ENCODE peak calls at places on chromosomes 13 and 19, in eight cellular contexts. E is choroid plexus epithelial cell, B is mucosa of descending colon, Q is OCI-LY7, V is astrocyte of the spinal cord, I is trophoblast cell, U is lung, P is GM23248. K is an unnamed sample.

GRCh38 chr19:18435185-18435841 is 2.6 kb downstream of the ISYNA1 start:
- DNase-seq in V (no peak), U (no peak), Q (no peak), E (no peak), B (peak), P (peak), I (peak), K (no peak)

GRCh38 chr13:100088282-100088647 is 628 bp upstream of the PCCA start:
- DNase-seq in B (no peak), I (no peak), Q (no peak), E (peak), P (no peak), V (no peak), U (no peak), K (peak)

GRCh38 chr13:39374741-39375189 is 228.2 kb downstream of the LHFPL6 start:
- DNase-seq in P (no peak), U (no peak), B (no peak), I (peak), V (no peak), Q (no peak), E (no peak), K (no peak)

GRCh38 chr19:44718441-44719261 is 19.7 kb downstream of the CEACAM16 start:
- DNase-seq in P (no peak), E (no peak), Q (no peak), U (peak), B (peak), V (peak), I (no peak), K (peak)

GRCh38 chr13:44052843-44053607 is 173.3 kb downstream of the LACC1 start:
- DNase-seq in E (peak), U (peak), B (no peak), I (peak), V (peak), Q (no peak), P (peak), K (peak)

GRCh38 chr13:33676700-33677048 is 141.3 kb upstream of the RFC3 start:
- DNase-seq in P (peak), U (peak), I (peak), V (peak), Q (peak), E (peak), B (peak), K (no peak)

GRCh38 chr19:44112802-44113137 is 429 bp upstream of the ZNF225 start:
- DNase-seq in P (no peak), I (no peak), Q (peak), B (no peak), V (no peak), E (no peak), U (no peak), K (no peak)

GRCh38 chr13:79096099-79096498 is 310.0 kb downstream of the RBM26 start:
- DNase-seq in I (peak), P (no peak), E (no peak), B (no peak), Q (no peak), V (no peak), U (no peak), K (no peak)

GRCh38 chr13:75415720-75416119 is 66.2 kb downstream of the TBC1D4 start:
- DNase-seq in I (peak), E (peak), P (peak), U (no peak), B (no peak), Q (no peak), V (peak), K (no peak)

GRCh38 chr13:99269627-99270252 is 11.6 kb upstream of the GPR18 start:
- DNase-seq in I (peak), B (no peak), P (peak), E (peak), U (no peak), Q (peak), V (peak), K (peak)

GRCh38 chr13:72208112-72208645 is 341.2 kb upstream of the DACH1 start:
- DNase-seq in I (no peak), B (no peak), U (no peak), P (no peak), V (no peak), E (no peak), Q (no peak), K (no peak)

GRCh38 chr19:36014029-36014924 is at the start of gene ALKBH6:
- DNase-seq in U (peak), E (peak), B (peak), P (peak), Q (peak), V (peak), I (peak), K (peak)

GRCh38 chr19:42409477-42409876 is 17.7 kb downstream of the LIPE start:
- DNase-seq in U (no peak), P (no peak), B (no peak), E (no peak), Q (no peak), I (no peak), V (no peak), K (no peak)

GRCh38 chr13:50171585-50172282 is 156.5 kb downstream of the KCNRG start:
- DNase-seq in E (peak), U (no peak), Q (no peak), P (no peak), I (peak), B (no peak), V (no peak), K (no peak)

GRCh38 chr13:41621716-41622508 is 164.6 kb downstream of the RGCC start:
- DNase-seq in I (peak), Q (no peak), V (no peak), P (peak), E (peak), U (no peak), B (no peak), K (no peak)

GRCh38 chr13:84616864-84617263 is 734.6 kb upstream of the SLITRK1 start:
- DNase-seq in V (no peak), B (no peak), Q (no peak), E (no peak), I (no peak), U (no peak), P (no peak), K (no peak)

GRCh38 chr19:39237200-39238184 is 7.3 kb downstream of the IFNL3 start:
- DNase-seq in B (peak), U (peak), Q (peak), P (no peak), V (no peak), E (no peak), I (peak), K (no peak)

GRCh38 chr13:36059366-36059765 is 71.8 kb downstream of the DCLK1 start:
- DNase-seq in P (no peak), V (no peak), Q (no peak), B (no peak), I (no peak), U (no peak), E (no peak), K (no peak)

GRCh38 chr13:93794197-93794885 is 567.7 kb downstream of the GPC6 start:
- DNase-seq in U (no peak), V (peak), B (no peak), P (peak), E (no peak), I (no peak), Q (no peak), K (no peak)

GRCh38 chr19:40499320-40499719 is 32.5 kb downstream of the SPTBN4 start:
- DNase-seq in Q (no peak), E (no peak), P (no peak), I (no peak), B (no peak), V (no peak), U (no peak), K (no peak)

GRCh38 chr13:34941835-34942731 is at the start of gene NBEA:
- DNase-seq in V (peak), P (peak), E (peak), Q (peak), I (peak), B (peak), U (peak), K (peak)

GRCh38 chr13:34942732-34943674 is 933 bp downstream of the NBEA start:
- DNase-seq in E (no peak), U (no peak), V (no peak), B (peak), I (no peak), P (peak), Q (peak), K (peak)

GRCh38 chr13:34939771-34940170 is 2.3 kb upstream of the NBEA start:
- DNase-seq in V (no peak), I (no peak), Q (no peak), B (no peak), P (no peak), U (no peak), E (no peak), K (no peak)

GRCh38 chr13:34943675-34944634 is 1.9 kb downstream of the NBEA start:
- DNase-seq in E (no peak), U (no peak), B (no peak), I (no peak), Q (peak), V (no peak), P (no peak), K (no peak)

GRCh38 chr13:34941436-34941834 is 635 bp upstream of the NBEA start:
- DNase-seq in E (no peak), V (no peak), P (peak), B (no peak), Q (peak), I (no peak), U (no peak), K (no peak)
- H3K4me3 ChIP-seq in E (peak), V (peak), P (peak), B (no peak), Q (peak), I (no peak), U (peak), K (peak)

GRCh38 chr19:11111771-11112144 is 22.5 kb downstream of the LDLR start:
- DNase-seq in E (no peak), U (no peak), Q (no peak), P (no peak), B (no peak), V (no peak), I (no peak), K (no peak)

GRCh38 chr19:11115042-11115441 is 25.8 kb downstream of the LDLR start:
- DNase-seq in I (no peak), B (no peak), V (no peak), Q (no peak), P (no peak), U (no peak), E (no peak), K (no peak)

GRCh38 chr19:11113140-11113708 is 24.0 kb downstream of the LDLR start:
- DNase-seq in V (no peak), P (no peak), I (no peak), E (no peak), U (no peak), B (no peak), Q (no peak), K (no peak)

GRCh38 chr19:11116507-11116906 is 27.2 kb downstream of the LDLR start:
- DNase-seq in V (no peak), B (no peak), P (no peak), E (no peak), U (no peak), I (no peak), Q (no peak), K (no peak)

DNA sequence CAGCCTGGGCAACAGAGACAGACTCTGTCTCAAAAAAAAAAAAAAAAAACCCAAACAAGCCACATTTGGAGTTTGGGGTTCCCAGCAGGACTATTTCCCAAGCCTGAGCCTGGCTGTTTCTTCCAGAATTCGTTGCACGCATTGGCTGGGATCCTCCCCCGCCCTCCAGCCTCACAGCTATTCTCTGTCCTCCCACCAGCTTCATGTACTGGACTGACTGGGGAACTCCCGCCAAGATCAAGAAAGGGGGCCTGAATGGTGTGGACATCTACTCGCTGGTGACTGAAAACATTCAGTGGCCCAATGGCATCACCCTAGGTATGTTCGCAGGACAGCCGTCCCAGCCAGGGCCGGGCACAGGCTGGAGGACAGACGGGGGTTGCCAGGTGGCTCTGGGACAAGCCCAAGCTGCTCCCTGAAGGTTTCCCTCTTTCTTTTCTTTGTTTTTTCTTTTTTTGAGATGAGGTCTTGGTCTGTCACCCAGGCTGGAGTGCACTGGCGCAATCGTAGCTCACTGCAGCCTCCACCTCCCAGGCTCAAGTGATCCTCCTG is 26.7 kb downstream of the LDLR start:
- DNase-seq in I (no peak), P (no peak), E (no peak), B (no peak), V (no peak), U (no peak), Q (no peak), K (no peak)
- H3K4me3 ChIP-seq in I (no peak), P (no peak), E (no peak), B (no peak), V (no peak), U (no peak), Q (no peak), K (no peak)

DNA sequence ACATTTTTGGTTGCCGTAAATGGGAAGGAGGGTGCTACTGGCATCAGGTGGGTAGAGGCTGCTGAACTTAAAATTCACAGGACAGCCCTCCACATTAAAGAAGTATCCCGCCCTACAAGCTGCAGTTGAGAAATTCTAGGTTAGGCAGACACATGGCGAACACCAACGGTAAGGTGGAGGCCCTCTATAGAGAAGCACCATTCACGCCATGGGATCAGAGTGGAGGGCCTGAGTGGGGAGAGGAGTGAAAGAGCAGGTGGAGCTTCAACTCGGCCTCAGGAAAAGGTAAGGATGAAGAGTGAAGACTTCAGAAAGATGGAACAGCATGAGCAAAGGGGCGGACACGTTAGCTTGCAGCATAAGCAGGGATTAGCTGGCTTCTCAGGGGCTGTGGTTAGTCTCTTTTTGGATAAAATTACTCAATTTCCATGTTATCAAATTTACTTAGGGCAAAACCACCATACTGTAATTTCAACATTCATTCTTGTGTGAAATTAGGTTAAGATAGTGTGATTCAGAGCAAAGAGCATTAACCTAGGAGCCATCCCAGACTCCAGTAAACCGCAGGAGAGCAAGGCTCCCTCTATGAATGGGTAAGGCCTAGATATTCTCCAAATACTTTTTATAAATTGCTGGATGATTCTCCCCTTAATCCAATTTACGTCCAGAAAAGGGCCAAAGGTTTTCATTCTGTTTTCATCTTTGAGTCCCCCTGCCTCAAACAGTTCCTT is 1.2 kb downstream of the EEF1AKMT1 start:
- DNase-seq in Q (no peak), V (no peak), E (peak), P (peak), I (peak), B (no peak), U (no peak), K (no peak)
- H3K4me3 ChIP-seq in Q (peak), V (peak), E (peak), P (peak), I (no peak), B (no peak), U (no peak), K (peak)

DNA sequence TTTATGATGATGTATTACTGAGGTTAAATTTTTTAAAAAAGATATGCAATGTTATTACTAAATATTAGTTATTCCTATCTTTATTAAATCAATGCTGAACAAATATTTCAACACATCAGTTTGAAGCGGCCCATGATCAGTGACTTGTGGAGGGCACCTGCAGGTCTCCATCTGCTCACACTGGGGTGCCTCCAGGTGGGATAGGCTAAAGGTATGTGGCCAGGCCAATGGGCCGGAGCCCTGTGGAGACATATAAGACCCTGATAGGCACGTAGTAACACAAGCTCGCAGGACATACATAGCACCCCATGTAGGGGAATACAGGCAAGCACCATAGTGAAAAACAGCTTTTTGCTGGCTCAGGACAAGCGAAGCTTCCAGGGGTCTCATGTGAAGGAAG is 469.8 kb downstream of the ZNF536 start:
- DNase-seq in P (no peak), Q (no peak), V (no peak), E (no peak), B (no peak), U (no peak), I (no peak), K (no peak)
- H3K4me3 ChIP-seq in P (no peak), Q (no peak), V (no peak), E (no peak), B (no peak), U (no peak), I (peak), K (no peak)

GRCh38 chr19:8001995-8002849 is 3.2 kb downstream of the ELAVL1 start:
- DNase-seq in B (peak), Q (peak), U (peak), I (peak), V (peak), E (peak), P (peak), K (peak)
- H3K4me3 ChIP-seq in B (no peak), Q (peak), U (no peak), I (no peak), V (peak), E (peak), P (peak), K (peak)

GRCh38 chr19:1373534-1374249 is 10.0 kb upstream of the NDUFS7 start:
- DNase-seq in U (no peak), E (peak), P (no peak), V (peak), Q (no peak), B (no peak), I (no peak), K (no peak)
- H3K4me3 ChIP-seq in U (no peak), E (no peak), P (no peak), V (no peak), Q (no peak), B (no peak), I (no peak), K (no peak)

GRCh38 chr19:311813-312261 is 20.6 kb upstream of the PLPP2 start:
- DNase-seq in I (no peak), V (no peak), B (no peak), E (no peak), U (no peak), Q (no peak), P (no peak), K (peak)
- H3K4me3 ChIP-seq in I (no peak), V (no peak), B (no peak), E (no peak), U (no peak), Q (no peak), P (no peak), K (no peak)

GRCh38 chr13:111845621-111846351 is 221.2 kb upstream of the SOX1 start:
- DNase-seq in U (no peak), P (no peak), V (no peak), Q (no peak), I (no peak), E (no peak), B (no peak), K (no peak)
- H3K4me3 ChIP-seq in U (no peak), P (no peak), V (no peak), Q (no peak), I (no peak), E (no peak), B (no peak), K (no peak)

GRCh38 chr13:52001120-52001731 is 10.0 kb downstream of the ATP7B start:
- DNase-seq in I (peak), U (no peak), P (peak), E (peak), V (peak), Q (peak), B (no peak), K (peak)

GRCh38 chr13:51997641-51998330 is 13.5 kb downstream of the ATP7B start:
- DNase-seq in B (no peak), Q (no peak), V (no peak), I (peak), E (peak), U (no peak), P (no peak), K (peak)

GRCh38 chr13:51999525-51999924 is 11.7 kb downstream of the ATP7B start:
- DNase-seq in P (peak), V (no peak), Q (no peak), U (peak), I (peak), E (no peak), B (no peak), K (no peak)

GRCh38 chr13:51996660-51997059 is 14.6 kb downstream of the ATP7B start:
- DNase-seq in E (no peak), V (no peak), Q (no peak), P (no peak), U (no peak), I (no peak), B (no peak), K (no peak)

GRCh38 chr13:51998723-51999471 is 12.4 kb downstream of the ATP7B start:
- DNase-seq in E (no peak), B (no peak), P (no peak), U (no peak), Q (no peak), V (no peak), I (peak), K (no peak)
- H3K4me3 ChIP-seq in E (no peak), B (no peak), P (no peak), U (no peak), Q (no peak), V (no peak), I (no peak), K (no peak)